ENCODE peak calls at places on chromosomes 1 and 21, in four cellular contexts. L, D, Q and F are unnamed samples.

GRCh38 chr1:7669559-7670208 is 101.4 kb upstream of the VAMP3 start:
- DNase-seq in Q (peak; percentile 31), L (peak; percentile 91), D (peak; percentile 87), F (peak; percentile 35)

GRCh38 chr1:200971955-200972711 is 51.4 kb downstream of the KIF21B start:
- DNase-seq in D (peak; percentile 92), Q (peak; percentile 8), L (peak; percentile 88), F (peak; percentile 30)

GRCh38 chr1:37394574-37395464 is 79.6 kb upstream of the ZC3H12A start:
- DNase-seq in D (peak; percentile 45), Q (peak; percentile 60), L (no peak), F (no peak)

GRCh38 chr1:106876384-106876783 is 180.1 kb upstream of the PRMT6 start:
- DNase-seq in D (no peak), L (no peak), Q (no peak), F (no peak)

GRCh38 chr1:169812131-169812530 is 17.4 kb upstream of the METTL18 start:
- DNase-seq in L (no peak), D (no peak), Q (no peak), F (no peak)

GRCh38 chr1:41418868-41419583 is 57.8 kb downstream of the FOXO6 start:
- DNase-seq in L (no peak), Q (peak; percentile 81), D (no peak), F (peak; percentile 34)

GRCh38 chr1:41578712-41579335 is 94.3 kb upstream of the EDN2 start:
- DNase-seq in Q (no peak), D (peak; percentile 27), L (peak; percentile 58), F (peak; percentile 14)

GRCh38 chr1:240800291-240800690 is 188.3 kb upstream of the GREM2 start:
- DNase-seq in L (no peak), Q (no peak), D (no peak), F (no peak)

GRCh38 chr1:115973154-115973553 is 3.2 kb upstream of the SLC22A15 start:
- DNase-seq in D (no peak), Q (no peak), L (no peak), F (no peak)

GRCh38 chr1:25797939-25798338 is 2.1 kb upstream of the SELENON start:
- DNase-seq in D (peak; percentile 48), L (peak; percentile 67), Q (no peak), F (peak; percentile 13)

GRCh38 chr1:239912471-239912870 is 179.2 kb upstream of the FMN2 start:
- DNase-seq in D (no peak), L (no peak), Q (no peak), F (no peak)

GRCh38 chr1:92483442-92484170 is 3.1 kb downstream of the GFI1 start:
- DNase-seq in Q (no peak), D (peak; percentile 49), L (no peak), F (no peak)

GRCh38 chr1:55877440-55878232 is 662.5 kb upstream of the USP24 start:
- DNase-seq in D (no peak), L (no peak), Q (no peak), F (no peak)

GRCh38 chr1:45929257-45929687 is 125.9 kb downstream of the MAST2 start:
- DNase-seq in D (no peak), L (no peak), Q (peak; percentile 92), F (peak; percentile 26)

GRCh38 chr1:193421487-193421886 is 235.1 kb upstream of the B3GALT2 start:
- DNase-seq in Q (no peak), L (no peak), D (no peak), F (no peak)

GRCh38 chr1:191993549-191993948 is 164.7 kb upstream of the RGS18 start:
- DNase-seq in Q (peak; percentile 12), L (no peak), D (no peak), F (peak; percentile 2)

GRCh38 chr1:59484090-59484489 is 187.2 kb downstream of the FGGY start:
- DNase-seq in Q (peak; percentile 41), D (no peak), L (no peak), F (no peak)

GRCh38 chr1:86788300-86789206 is 84.2 kb downstream of the SH3GLB1 start:
- DNase-seq in D (no peak), L (no peak), Q (no peak), F (peak; percentile 78)

GRCh38 chr21:41431788-41432548 is 5.9 kb downstream of the MX1 start:
- DNase-seq in D (peak; percentile 31), L (no peak), Q (no peak), F (no peak)

GRCh38 chr1:31931241-31932225 is 6.6 kb downstream of the PTP4A2 start:
- DNase-seq in L (no peak), Q (no peak), D (no peak), F (no peak)

GRCh38 chr1:116453906-116454305 is 80.9 kb downstream of the ATP1A1 start:
- DNase-seq in Q (no peak), L (no peak), D (no peak), F (no peak)

GRCh38 chr1:65265296-65266271 is 43.8 kb upstream of the DNAJC6 start:
- DNase-seq in L (no peak), Q (no peak), D (peak; percentile 89), F (peak; percentile 57)

GRCh38 chr1:63794927-63795326 is 21.1 kb downstream of the ROR1 start:
- DNase-seq in Q (no peak), L (no peak), D (no peak), F (no peak)

GRCh38 chr1:19343617-19344350 is 31.7 kb downstream of the SLC66A1 start:
- DNase-seq in D (no peak), Q (no peak), L (no peak), F (no peak)

GRCh38 chr1:9324246-9325096 is 31.8 kb downstream of the SPSB1 start:
- DNase-seq in D (no peak), Q (no peak), L (no peak), F (no peak)

GRCh38 chr21:36185498-36185897 is 28.9 kb downstream of the DOP1B start:
- DNase-seq in D (no peak), L (no peak), Q (no peak), F (no peak)

GRCh38 chr1:118767971-118768370 is 220.2 kb downstream of the TBX15 start:
- DNase-seq in Q (no peak), D (no peak), L (no peak), F (no peak)

GRCh38 chr1:204194771-204195170 is 1.5 kb downstream of the KISS1 start:
- DNase-seq in D (no peak), L (no peak), Q (no peak), F (no peak)

GRCh38 chr1:203037509-203038190 is 11.4 kb downstream of the PPFIA4 start:
- DNase-seq in Q (no peak), L (peak; percentile 38), D (no peak), F (no peak)

GRCh38 chr1:19765623-19766022 is 34.1 kb downstream of the TMCO4 start:
- DNase-seq in Q (peak; percentile 54), L (no peak), D (no peak), F (no peak)

GRCh38 chr1:92910081-92910480 is 51.2 kb downstream of the DIPK1A start:
- DNase-seq in L (no peak), D (no peak), Q (no peak), F (no peak)

GRCh38 chr1:18719786-18720436 is 89.3 kb downstream of the PAX7 start:
- DNase-seq in L (no peak), D (no peak), Q (no peak), F (no peak)

GRCh38 chr1:15542685-15543588 is 16.3 kb downstream of the DNAJC16 start:
- DNase-seq in Q (no peak), L (no peak), D (no peak), F (no peak)

GRCh38 chr1:15543589-15544568 is 17.2 kb downstream of the DNAJC16 start:
- DNase-seq in Q (no peak), L (peak; percentile 70), D (no peak), F (no peak)

GRCh38 chr1:15540201-15540600 is 13.6 kb downstream of the DNAJC16 start:
- DNase-seq in Q (no peak), L (no peak), D (no peak), F (no peak)

GRCh38 chr1:15541231-15541792 is 14.7 kb downstream of the DNAJC16 start:
- DNase-seq in L (no peak), D (no peak), Q (no peak), F (no peak)

GRCh38 chr1:15538750-15539149 is 12.1 kb downstream of the DNAJC16 start:
- DNase-seq in D (no peak), L (no peak), Q (no peak), F (no peak)
- TF ChIP-seq ELF1 in D (no peak), L (no peak), Q (no peak), F (no peak)

GRCh38 chr1:165527251-165527650 is 16.5 kb upstream of the LRRC52 start:
- DNase-seq in D (no peak), L (no peak), Q (no peak), F (no peak)

GRCh38 chr1:165527673-165528072 is 16.1 kb upstream of the LRRC52 start:
- DNase-seq in D (no peak), Q (no peak), L (no peak), F (no peak)

GRCh38 chr1:165520646-165521045 is 23.2 kb upstream of the LRRC52 start:
- DNase-seq in L (no peak), Q (no peak), D (no peak), F (no peak)

GRCh38 chr1:165524639-165525038 is 19.2 kb upstream of the LRRC52 start:
- DNase-seq in L (no peak), D (no peak), Q (no peak), F (no peak)

DNA sequence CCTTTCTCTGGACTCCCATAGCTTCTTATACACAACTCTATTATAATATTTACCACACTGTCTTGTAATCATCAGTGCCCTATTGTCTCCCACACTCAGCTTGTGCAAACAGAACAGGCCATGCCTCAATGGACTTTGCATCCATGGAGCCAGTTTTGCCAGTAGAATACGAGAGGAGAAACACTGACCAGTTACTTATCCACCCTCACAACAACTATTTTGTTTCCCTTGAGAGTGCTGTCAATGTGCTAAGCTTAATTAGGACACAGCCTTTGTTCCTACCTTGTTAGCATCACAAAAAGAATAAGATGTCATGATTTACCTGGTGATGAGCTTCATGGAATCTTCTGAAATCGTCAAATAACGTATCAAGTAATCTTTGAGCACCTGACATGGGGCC is 18.1 kb upstream of the LRRC52 start:
- DNase-seq in L (no peak), D (no peak), Q (no peak), F (peak; percentile 91)
- TF ChIP-seq ELF1 in L (no peak), D (no peak), Q (no peak), F (no peak)

DNA sequence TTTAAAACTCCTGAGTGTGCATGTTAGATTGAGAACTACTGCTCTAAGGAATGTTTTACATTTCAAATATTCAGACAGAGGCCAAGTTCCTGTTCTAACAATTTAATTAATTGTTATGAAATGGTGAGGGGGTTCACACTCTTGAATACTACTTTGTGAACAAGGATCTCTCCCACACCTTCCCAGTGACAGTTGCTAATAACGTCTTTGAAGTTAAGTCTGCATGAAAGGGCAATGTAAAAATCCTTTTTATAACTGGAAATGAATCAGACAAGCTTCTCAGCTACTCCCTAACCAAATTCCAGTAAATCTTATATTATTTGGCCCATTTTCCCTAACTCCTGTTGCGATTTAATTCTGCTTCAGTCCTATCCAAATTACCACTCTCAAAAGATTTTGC is 828.5 kb upstream of the ADAMTS5 start:
- DNase-seq in Q (no peak), L (no peak), D (no peak), F (no peak)
- TF ChIP-seq ELF1 in Q (no peak), L (no peak), D (no peak), F (no peak)

GRCh38 chr1:158491372-158491771 is 19.4 kb downstream of the OR10R2 start:
- DNase-seq in D (no peak), Q (no peak), L (no peak), F (no peak)

GRCh38 chr1:158494737-158495136 is 22.7 kb downstream of the OR10R2 start:
- DNase-seq in D (no peak), L (no peak), Q (no peak), F (no peak)

GRCh38 chr1:158496379-158496778 is 24.4 kb downstream of the OR10R2 start:
- DNase-seq in L (no peak), D (no peak), Q (no peak), F (no peak)
- TF ChIP-seq ELF1 in L (no peak), D (no peak), Q (no peak), F (no peak)